ENCODE peak calls at places on chromosomes 2 and 18, in four cellular contexts. E is HepG2, Y is HCT116, F is K562. C is an unnamed sample.

GRCh38 chr2:155033652-155034051 is 335.2 kb downstream of the KCNJ3 start:
- DNase-seq in Y (no peak), F (no peak), E (no peak), C (no peak)

GRCh38 chr2:188367164-188367563 is 75.5 kb downstream of the GULP1 start:
- DNase-seq in F (no peak), Y (no peak), E (no peak), C (no peak)

GRCh38 chr18:57428221-57429150 is 6.7 kb upstream of the ONECUT2 start:
- DNase-seq in E (no peak), F (no peak), Y (no peak), C (peak)

GRCh38 chr18:25066536-25066935 is 285.4 kb downstream of the ZNF521 start:
- DNase-seq in E (no peak), Y (no peak), F (no peak), C (no peak)

GRCh38 chr2:145653553-145653952 is 1133.6 kb upstream of the ZEB2 start:
- DNase-seq in E (no peak), F (no peak), Y (no peak), C (no peak)

GRCh38 chr2:12059616-12060441 is 313.4 kb downstream of the LPIN1 start:
- DNase-seq in E (no peak), Y (no peak), F (no peak), C (no peak)

GRCh38 chr2:8676191-8676914 is 5.5 kb upstream of the ID2 start:
- DNase-seq in F (no peak), E (no peak), Y (no peak), C (no peak)

GRCh38 chr18:46748466-46748865 is 8.4 kb downstream of the ST8SIA5 start:
- DNase-seq in Y (no peak), F (no peak), E (no peak), C (no peak)

GRCh38 chr2:85914525-85914881 is 25.7 kb upstream of the ST3GAL5 start:
- DNase-seq in E (no peak), Y (no peak), F (no peak), C (no peak)

GRCh38 chr2:1976112-1976511 is 231.8 kb upstream of the PXDN start:
- DNase-seq in F (no peak), E (no peak), Y (no peak), C (no peak)

GRCh38 chr2:60948926-60949579 is 67.7 kb downstream of the REL start:
- DNase-seq in E (no peak), Y (peak), F (no peak), C (no peak)

GRCh38 chr2:128644745-128645256 is 326.1 kb upstream of the HS6ST1 start:
- DNase-seq in E (no peak), F (no peak), Y (no peak), C (peak)

GRCh38 chr2:196230051-196230450 is 58.7 kb upstream of the STK17B start:
- DNase-seq in Y (no peak), E (no peak), F (no peak), C (no peak)
- TF ChIP-seq FOSL1 in Y (no peak), E (no peak), F (no peak), C (no peak)

GRCh38 chr18:35776481-35776880 is 194.9 kb downstream of the GALNT1 start:
- DNase-seq in F (no peak), E (no peak), Y (no peak), C (no peak)
- TF ChIP-seq FOSL1 in F (no peak), E (no peak), Y (no peak), C (no peak)

GRCh38 chr18:59219672-59220163 is at the start of gene GRP:
- DNase-seq in E (no peak), F (no peak), Y (no peak), C (peak)
- TF ChIP-seq FOSL1 in E (no peak), F (no peak), Y (no peak), C (no peak)

DNA sequence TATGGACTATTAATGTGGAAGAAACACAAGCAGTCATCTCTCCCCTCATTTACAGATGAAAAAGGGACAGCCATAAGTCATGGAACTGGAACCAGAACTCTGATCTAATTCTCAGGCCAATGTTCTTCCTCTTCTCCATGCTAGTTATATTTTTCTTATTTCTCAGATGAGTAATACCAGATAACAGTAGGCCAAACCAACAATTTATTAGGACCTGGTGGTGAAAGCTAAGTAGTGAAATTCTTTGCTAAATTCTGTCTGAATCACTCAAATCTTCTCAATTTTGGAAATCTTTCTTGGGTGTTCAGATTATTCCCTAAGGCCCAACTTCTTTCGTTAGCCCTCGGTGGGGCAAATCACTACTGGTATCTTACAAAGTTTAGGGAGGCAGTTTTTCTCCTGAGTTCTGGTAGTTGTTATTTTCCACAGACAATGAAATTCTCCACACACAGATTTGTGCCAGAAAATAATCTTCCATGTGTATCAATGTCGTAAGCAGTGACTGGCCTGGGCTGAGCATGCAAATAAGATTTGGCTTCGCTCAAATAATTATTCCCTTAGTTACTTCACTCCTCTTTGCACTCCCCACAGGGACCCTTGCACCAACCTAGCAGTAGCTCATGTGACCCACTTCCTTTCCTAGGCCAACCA is 443.6 kb upstream of the SLC14A2 start:
- DNase-seq in Y (no peak), E (no peak), F (no peak), C (no peak)
- TF ChIP-seq FOSL1 in Y (no peak), E (no peak), F (no peak), C (no peak)

GRCh38 chr2:111685342-111685741 is 198.7 kb downstream of the ANAPC1 start:
- DNase-seq in F (no peak), E (no peak), Y (no peak), C (no peak)

GRCh38 chr2:111688501-111688900 is 195.5 kb downstream of the ANAPC1 start:
- DNase-seq in F (no peak), E (no peak), Y (no peak), C (no peak)

GRCh38 chr2:111689174-111689573 is 194.8 kb downstream of the ANAPC1 start:
- DNase-seq in F (no peak), Y (no peak), E (no peak), C (no peak)

GRCh38 chr2:111687911-111688310 is 196.1 kb downstream of the ANAPC1 start:
- DNase-seq in E (no peak), Y (no peak), F (no peak), C (no peak)

GRCh38 chr2:111686994-111687393 is 197.0 kb downstream of the ANAPC1 start:
- DNase-seq in F (no peak), Y (no peak), E (no peak), C (no peak)
- TF ChIP-seq FOSL1 in F (no peak), Y (no peak), E (no peak), C (no peak)

GRCh38 chr2:79116997-79117928 is 3.0 kb upstream of the REG1A start:
- DNase-seq in Y (no peak), F (no peak), E (no peak), C (no peak)

GRCh38 chr2:79124907-79125720 is 4.8 kb downstream of the REG1A start:
- DNase-seq in Y (no peak), F (no peak), E (no peak), C (no peak)

GRCh38 chr2:79122676-79123075 is 2.4 kb downstream of the REG1A start:
- DNase-seq in Y (no peak), E (no peak), F (no peak), C (no peak)

GRCh38 chr2:79114797-79115494 is 5.3 kb upstream of the REG1A start:
- DNase-seq in F (no peak), E (no peak), Y (no peak), C (no peak)

GRCh38 chr2:79120194-79120713 is at the start of gene REG1A:
- DNase-seq in F (no peak), E (no peak), Y (no peak), C (no peak)
- TF ChIP-seq FOSL1 in F (no peak), E (no peak), Y (no peak), C (no peak)